ENCODE peak calls at places on chromosome 10, in five cellular contexts. K is brain pericyte; F is stimulated activated CD4-positive, alpha-beta T cell treated with anti-CD3 and anti-CD28 coated beads, Interleukin-2, amount 100 ng/mL, for 24 hours; O is glomerular endothelial cell; R is NCI-H2081. N is an unnamed sample.

GRCh38 chr10:97948822-97949221 is 81.6 kb downstream of the CRTAC1 start:
- DNase-seq in K (no peak), F (no peak), O (no peak), R (no peak), N (no peak)

GRCh38 chr10:514137-514671 is 175.3 kb downstream of the DIP2C start:
- DNase-seq in K (no peak), F (no peak), O (no peak), R (peak), N (no peak)

GRCh38 chr10:4194231-4194630 is 409.2 kb upstream of the KLF6 start:
- DNase-seq in K (no peak), F (no peak), O (no peak), R (no peak), N (no peak)

GRCh38 chr10:112790030-112790429 is 160.0 kb upstream of the TCF7L2 start:
- DNase-seq in K (no peak), F (no peak), O (no peak), R (no peak), N (no peak)

GRCh38 chr10:95242581-95243317 is 48.1 kb downstream of the PDLIM1 start:
- DNase-seq in K (no peak), F (peak), O (no peak), R (peak), N (peak)

GRCh38 chr10:90944759-90945158 is 23.9 kb upstream of the ANKRD1 start:
- DNase-seq in K (no peak), F (no peak), O (no peak), R (no peak), N (no peak)

GRCh38 chr10:77091745-77092144 is 545.9 kb downstream of the KCNMA1 start:
- DNase-seq in K (no peak), F (no peak), O (no peak), R (no peak), N (no peak)

GRCh38 chr10:93710333-93710909 is 8.0 kb upstream of the FRA10AC1 start:
- DNase-seq in K (no peak), F (no peak), O (no peak), R (no peak), N (no peak)

GRCh38 chr10:14837003-14837755 is 658 bp downstream of the CDNF start:
- DNase-seq in K (no peak), F (no peak), O (no peak), R (no peak), N (no peak)

GRCh38 chr10:78261291-78261690 is 227.6 kb downstream of the RPS24 start:
- DNase-seq in K (no peak), F (no peak), O (no peak), R (no peak), N (no peak)

GRCh38 chr10:125337510-125337909 is 177.1 kb upstream of the CTBP2 start:
- DNase-seq in K (no peak), F (no peak), O (no peak), R (no peak), N (no peak)

GRCh38 chr10:110516815-110517492 is 19.2 kb downstream of the DUSP5 start:
- DNase-seq in K (no peak), F (no peak), O (no peak), R (no peak), N (no peak)

GRCh38 chr10:67818323-67818722 is 19.7 kb downstream of the DNAJC12 start:
- DNase-seq in K (no peak), F (no peak), O (peak), R (peak), N (no peak)

GRCh38 chr10:132788180-132788830 is 2.4 kb upstream of the NKX6-2 start:
- DNase-seq in K (no peak), F (peak), O (no peak), R (no peak), N (no peak)

GRCh38 chr10:71287456-71287855 is 31.6 kb upstream of the SLC29A3 start:
- DNase-seq in K (no peak), F (no peak), O (no peak), R (no peak), N (no peak)

GRCh38 chr10:101438881-101439391 is 85.0 kb downstream of the BTRC start:
- DNase-seq in K (no peak), F (no peak), O (no peak), R (no peak), N (no peak)

GRCh38 chr10:79385804-79386531 is 38.7 kb downstream of the PPIF start:
- DNase-seq in K (no peak), F (no peak), O (no peak), R (no peak), N (no peak)

GRCh38 chr10:121092341-121093099 is 241.4 kb downstream of the WDR11 start:
- DNase-seq in K (no peak), F (no peak), O (no peak), R (no peak), N (no peak)

GRCh38 chr10:68231916-68232315 is at the start of gene ATOH7:
- DNase-seq in K (no peak), F (no peak), O (no peak), R (no peak), N (no peak)

GRCh38 chr10:85995791-85996190 is 370.8 kb downstream of the GRID1 start:
- DNase-seq in K (no peak), F (peak), O (no peak), R (peak), N (no peak)

GRCh38 chr10:125495386-125495785 is 187.6 kb downstream of the TEX36 start:
- DNase-seq in K (no peak), F (no peak), O (no peak), R (no peak), N (no peak)

GRCh38 chr10:31320179-31320597 is 1.2 kb downstream of the ZEB1 start:
- DNase-seq in K (no peak), F (peak), O (no peak), R (no peak), N (peak)

GRCh38 chr10:71695502-71696476 is 23.8 kb downstream of the C10orf105 start:
- DNase-seq in K (no peak), F (no peak), O (no peak), R (no peak), N (no peak)

GRCh38 chr10:132918617-132919373 is 23.6 kb downstream of the CFAP46 start:
- DNase-seq in K (no peak), F (no peak), O (no peak), R (no peak), N (no peak)